ENCODE peak calls at places on chromosomes 13 and 19, in seven cellular contexts. T is memory B cell, H is M059J, U is RWPE1, B is heart right ventricle, V is NCI-H510A, O is progenitor cell of endocrine pancreas. Z is an unnamed sample.

GRCh38 chr19:14004619-14005380 is 1.3 kb downstream of the RFX1 start:
- DNase-seq in T (peak), H (no peak), U (no peak), B (peak), V (no peak), O (no peak), Z (peak)

GRCh38 chr13:50125556-50126377 is 110.5 kb downstream of the KCNRG start:
- DNase-seq in T (peak), H (peak), U (peak), B (peak), V (peak), O (peak), Z (peak)

GRCh38 chr13:45370922-45371406 is 30.0 kb upstream of the TPT1 start:
- DNase-seq in T (peak), H (peak), U (peak), B (peak), V (no peak), O (peak), Z (no peak)

GRCh38 chr13:84553252-84553651 is 671.0 kb upstream of the SLITRK1 start:
- DNase-seq in T (no peak), H (no peak), U (peak), B (no peak), V (no peak), O (no peak), Z (no peak)

GRCh38 chr19:2634228-2634951 is 68.1 kb downstream of the GNG7 start:
- DNase-seq in T (no peak), H (no peak), U (no peak), B (no peak), V (no peak), O (no peak), Z (no peak)

GRCh38 chr19:22532388-22533310 is 101.5 kb upstream of the ZNF492 start:
- DNase-seq in T (no peak), H (no peak), U (no peak), B (peak), V (no peak), O (no peak), Z (no peak)

GRCh38 chr13:20525144-20525600 is 485 bp downstream of the CRYL1 start:
- DNase-seq in T (peak), H (no peak), U (no peak), B (no peak), V (no peak), O (no peak), Z (peak)

GRCh38 chr19:16394681-16395375 is 70.2 kb downstream of the KLF2 start:
- DNase-seq in T (no peak), H (no peak), U (no peak), B (no peak), V (no peak), O (no peak), Z (no peak)

Z was measured in Calu3.